ENCODE peak calls at places on chromosomes 12 and 14, in eight cellular contexts. One of them, this sample, is unnamed.

GRCh38 chr12:119020377-119021360 is 39.3 kb downstream of the SRRM4 start:
- DNase-seq in GM12878: no peak
- DNase-seq in PC-9: peak; percentile 25
- DNase-seq in endothelial cell of umbilical vein: no peak
- DNase-seq in PC-3: peak; percentile 53
- DNase-seq in mammary epithelial cell: no peak
- DNase-seq in MM.1S: no peak
- DNase-seq in fibroblast of lung: no peak
- DNase-seq in this sample: peak; percentile 62

GRCh38 chr12:79233341-79233761 is 368.8 kb downstream of the SYT1 start:
- DNase-seq in PC-3: no peak
- DNase-seq in fibroblast of lung: no peak
- DNase-seq in PC-9: no peak
- DNase-seq in GM12878: peak; percentile 7
- DNase-seq in endothelial cell of umbilical vein: peak; percentile 2
- DNase-seq in mammary epithelial cell: no peak
- DNase-seq in MM.1S: peak; percentile 66
- DNase-seq in this sample: peak; percentile 39

GRCh38 chr12:10363922-10364838 is 25.7 kb downstream of the KLRK1 start:
- DNase-seq in PC-9: peak; percentile 48
- DNase-seq in PC-3: peak; percentile 40
- DNase-seq in mammary epithelial cell: peak; percentile 74
- DNase-seq in fibroblast of lung: peak; percentile 65
- DNase-seq in endothelial cell of umbilical vein: peak; percentile 77
- DNase-seq in MM.1S: peak; percentile 51
- DNase-seq in GM12878: peak; percentile 84
- DNase-seq in this sample: peak; percentile 48

GRCh38 chr12:91053951-91054715 is 3.7 kb downstream of the KERA start:
- DNase-seq in PC-9: peak; percentile 13
- DNase-seq in mammary epithelial cell: no peak
- DNase-seq in PC-3: peak; percentile 35
- DNase-seq in GM12878: no peak
- DNase-seq in MM.1S: no peak
- DNase-seq in endothelial cell of umbilical vein: peak; percentile 94
- DNase-seq in fibroblast of lung: peak; percentile 91
- DNase-seq in this sample: no peak

GRCh38 chr12:39606712-39607423 is 12.7 kb downstream of the ABCD2 start:
- DNase-seq in PC-3: peak; percentile 22
- DNase-seq in PC-9: no peak
- DNase-seq in GM12878: no peak
- DNase-seq in MM.1S: no peak
- DNase-seq in fibroblast of lung: no peak
- DNase-seq in endothelial cell of umbilical vein: no peak
- DNase-seq in mammary epithelial cell: no peak
- DNase-seq in this sample: no peak

GRCh38 chr12:88113871-88114270 is 28.0 kb downstream of the CEP290 start:
- DNase-seq in mammary epithelial cell: peak; percentile 6
- DNase-seq in endothelial cell of umbilical vein: no peak
- DNase-seq in MM.1S: no peak
- DNase-seq in GM12878: no peak
- DNase-seq in PC-3: peak; percentile 20
- DNase-seq in PC-9: no peak
- DNase-seq in fibroblast of lung: peak; percentile 31
- DNase-seq in this sample: no peak

GRCh38 chr12:132356686-132357622 is 27.6 kb upstream of the GALNT9 start:
- DNase-seq in PC-3: peak; percentile 85
- DNase-seq in fibroblast of lung: peak; percentile 50
- DNase-seq in PC-9: peak; percentile 76
- DNase-seq in MM.1S: no peak
- DNase-seq in GM12878: no peak
- DNase-seq in mammary epithelial cell: peak; percentile 29
- DNase-seq in endothelial cell of umbilical vein: peak; percentile 51
- DNase-seq in this sample: peak; percentile 90

GRCh38 chr12:97148941-97149559 is 242.0 kb downstream of the NEDD1 start:
- DNase-seq in PC-9: peak; percentile 41
- DNase-seq in endothelial cell of umbilical vein: peak; percentile 31
- DNase-seq in MM.1S: peak; percentile 61
- DNase-seq in PC-3: peak; percentile 60
- DNase-seq in GM12878: no peak
- DNase-seq in fibroblast of lung: peak; percentile 16
- DNase-seq in mammary epithelial cell: peak; percentile 26
- DNase-seq in this sample: peak; percentile 64

GRCh38 chr12:56220611-56221232 is 1.0 kb downstream of the RNF41 start:
- DNase-seq in MM.1S: peak; percentile 45
- DNase-seq in PC-9: no peak
- DNase-seq in mammary epithelial cell: peak; percentile 36
- DNase-seq in GM12878: peak; percentile 30
- DNase-seq in endothelial cell of umbilical vein: peak; percentile 51
- DNase-seq in PC-3: peak; percentile 33
- DNase-seq in fibroblast of lung: peak; percentile 57
- DNase-seq in this sample: no peak

GRCh38 chr12:115010324-115010995 is 326.5 kb upstream of the TBX3 start:
- DNase-seq in mammary epithelial cell: peak; percentile 73
- DNase-seq in GM12878: no peak
- DNase-seq in fibroblast of lung: no peak
- DNase-seq in MM.1S: no peak
- DNase-seq in PC-9: no peak
- DNase-seq in endothelial cell of umbilical vein: no peak
- DNase-seq in PC-3: peak; percentile 91
- DNase-seq in this sample: no peak

GRCh38 chr12:24359418-24359817 is 409.9 kb upstream of the SOX5 start:
- DNase-seq in PC-3: no peak
- DNase-seq in fibroblast of lung: peak; percentile 38
- DNase-seq in GM12878: no peak
- DNase-seq in mammary epithelial cell: no peak
- DNase-seq in PC-9: no peak
- DNase-seq in endothelial cell of umbilical vein: no peak
- DNase-seq in MM.1S: no peak
- DNase-seq in this sample: no peak

GRCh38 chr12:59239993-59240392 is 319.7 kb upstream of the LRIG3 start:
- DNase-seq in MM.1S: no peak
- DNase-seq in fibroblast of lung: no peak
- DNase-seq in PC-9: no peak
- DNase-seq in PC-3: no peak
- DNase-seq in endothelial cell of umbilical vein: no peak
- DNase-seq in GM12878: no peak
- DNase-seq in mammary epithelial cell: no peak
- DNase-seq in this sample: no peak

GRCh38 chr14:89061696-89062095 is 237.2 kb downstream of the TTC8 start:
- DNase-seq in MM.1S: no peak
- DNase-seq in mammary epithelial cell: no peak
- DNase-seq in PC-9: no peak
- DNase-seq in PC-3: no peak
- DNase-seq in GM12878: no peak
- DNase-seq in fibroblast of lung: no peak
- DNase-seq in endothelial cell of umbilical vein: no peak
- DNase-seq in this sample: no peak

GRCh38 chr14:48417715-48418500 is 742.5 kb upstream of the MDGA2 start:
- DNase-seq in GM12878: no peak
- DNase-seq in PC-9: no peak
- DNase-seq in PC-3: no peak
- DNase-seq in mammary epithelial cell: no peak
- DNase-seq in MM.1S: no peak
- DNase-seq in endothelial cell of umbilical vein: no peak
- DNase-seq in fibroblast of lung: no peak
- DNase-seq in this sample: no peak

GRCh38 chr14:37202265-37202664 is 4.5 kb downstream of the MIPOL1 start:
- DNase-seq in MM.1S: no peak
- DNase-seq in PC-3: peak; percentile 89
- DNase-seq in GM12878: no peak
- DNase-seq in endothelial cell of umbilical vein: peak; percentile 36
- DNase-seq in PC-9: no peak
- DNase-seq in fibroblast of lung: peak; percentile 8
- DNase-seq in mammary epithelial cell: peak; percentile 75
- DNase-seq in this sample: no peak

GRCh38 chr12:13278249-13278787 is 81.8 kb downstream of the EMP1 start:
- DNase-seq in MM.1S: peak; percentile 65
- DNase-seq in fibroblast of lung: peak; percentile 65
- DNase-seq in GM12878: no peak
- DNase-seq in endothelial cell of umbilical vein: peak; percentile 72
- DNase-seq in PC-9: peak; percentile 82
- DNase-seq in PC-3: peak; percentile 69
- DNase-seq in mammary epithelial cell: peak; percentile 45
- DNase-seq in this sample: peak; percentile 74

GRCh38 chr12:124616394-124617343 is 49.3 kb upstream of the NCOR2 start:
- DNase-seq in PC-9: no peak
- DNase-seq in mammary epithelial cell: no peak
- DNase-seq in PC-3: no peak
- DNase-seq in fibroblast of lung: no peak
- DNase-seq in MM.1S: no peak
- DNase-seq in GM12878: no peak
- DNase-seq in endothelial cell of umbilical vein: no peak
- DNase-seq in this sample: no peak

DNA sequence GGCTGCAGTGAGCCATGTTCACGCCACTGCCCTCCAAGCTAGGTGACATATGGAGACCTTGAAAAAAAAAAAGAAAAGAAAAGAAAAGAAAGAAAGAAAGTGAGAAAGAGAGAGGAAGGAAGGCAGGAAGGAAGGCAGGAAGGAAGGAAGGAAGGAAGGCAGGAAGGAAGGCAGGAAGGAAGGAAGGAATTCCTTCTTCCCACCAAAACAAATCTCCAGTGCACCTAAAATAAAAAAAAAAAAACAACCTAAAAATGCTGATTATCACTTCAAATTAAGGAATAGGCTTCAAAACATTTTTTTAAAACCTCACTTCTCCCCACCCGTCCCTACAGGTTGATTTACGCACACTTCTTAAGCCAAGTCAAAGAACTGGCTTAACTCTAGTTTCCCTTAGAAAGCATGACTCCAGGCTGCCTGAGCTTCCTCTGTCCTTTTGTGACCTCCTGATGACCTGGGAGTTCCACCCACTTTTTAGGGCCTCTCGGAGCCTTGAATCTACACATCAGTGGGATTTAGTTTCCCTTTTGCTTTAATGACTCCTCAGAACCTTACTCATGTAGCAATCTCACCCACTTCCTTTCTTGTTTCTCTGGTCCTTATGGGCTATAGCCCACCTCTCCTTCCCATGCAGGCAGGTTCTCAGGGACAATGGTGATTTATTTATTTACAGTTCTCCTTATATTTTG is 18.6 kb downstream of the DUSP6 start:
- DNase-seq in endothelial cell of umbilical vein: no peak
- DNase-seq in MM.1S: peak; percentile 86
- DNase-seq in mammary epithelial cell: no peak
- DNase-seq in PC-3: no peak
- DNase-seq in fibroblast of lung: no peak
- DNase-seq in PC-9: no peak
- DNase-seq in GM12878: no peak
- DNase-seq in this sample: peak; percentile 85
- H3K4me3 ChIP-seq in endothelial cell of umbilical vein: no peak overlapping the region
- H3K4me3 ChIP-seq in MM.1S: peak overlapping the region; percentile 0
- H3K4me3 ChIP-seq in mammary epithelial cell: no peak overlapping the region
- H3K4me3 ChIP-seq in PC-3: no peak overlapping the region
- H3K4me3 ChIP-seq in fibroblast of lung: no peak overlapping the region
- H3K4me3 ChIP-seq in PC-9: no peak overlapping the region
- H3K4me3 ChIP-seq in GM12878: no peak overlapping the region
- H3K4me3 ChIP-seq in this sample: no peak overlapping the region

DNA sequence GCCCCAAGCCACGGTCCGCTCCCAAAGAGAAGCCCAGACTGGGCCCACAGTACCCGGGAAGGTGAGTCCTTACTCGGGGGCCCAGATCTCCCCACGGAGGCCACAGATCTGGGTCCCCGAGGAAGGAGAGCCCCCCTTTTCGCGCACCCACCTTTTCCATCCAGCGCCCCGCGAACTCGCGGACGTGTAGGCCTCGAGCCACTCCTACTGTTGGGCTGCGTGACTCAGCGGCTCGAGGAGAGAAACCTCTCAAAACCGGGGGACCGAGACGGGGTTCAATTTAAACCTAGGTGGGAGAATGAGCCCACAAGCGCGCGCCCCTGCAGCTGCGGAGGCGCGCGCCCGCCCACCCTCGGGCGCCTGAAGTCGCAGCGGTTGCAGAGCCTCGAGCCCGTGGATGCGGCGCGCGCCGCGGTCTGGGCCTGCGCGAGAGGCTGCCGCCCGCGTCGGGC is 6.3 kb downstream of the SIX6 start:
- DNase-seq in GM12878: no peak
- DNase-seq in PC-3: no peak
- DNase-seq in MM.1S: no peak
- DNase-seq in mammary epithelial cell: no peak
- DNase-seq in fibroblast of lung: no peak
- DNase-seq in endothelial cell of umbilical vein: no peak
- DNase-seq in PC-9: no peak
- DNase-seq in this sample: no peak
- TF ChIP-seq EZH2 in GM12878: no peak
- TF ChIP-seq EZH2 in PC-3: no peak
- TF ChIP-seq EZH2 in MM.1S: no peak
- TF ChIP-seq EZH2 in mammary epithelial cell: no peak
- TF ChIP-seq EZH2 in fibroblast of lung: no peak
- TF ChIP-seq EZH2 in endothelial cell of umbilical vein: no peak
- TF ChIP-seq EZH2 in PC-9: no peak
- TF ChIP-seq EZH2 in this sample: no peak

GRCh38 chr14:104564744-104565679 is 14.6 kb upstream of the C14orf180 start:
- DNase-seq in PC-9: no peak
- DNase-seq in PC-3: no peak
- DNase-seq in endothelial cell of umbilical vein: no peak
- DNase-seq in mammary epithelial cell: no peak
- DNase-seq in MM.1S: no peak
- DNase-seq in fibroblast of lung: no peak
- DNase-seq in GM12878: no peak
- DNase-seq in this sample: no peak

GRCh38 chr14:104563191-104563741 is 16.3 kb upstream of the C14orf180 start:
- DNase-seq in endothelial cell of umbilical vein: no peak
- DNase-seq in PC-9: no peak
- DNase-seq in mammary epithelial cell: no peak
- DNase-seq in GM12878: no peak
- DNase-seq in PC-3: no peak
- DNase-seq in fibroblast of lung: no peak
- DNase-seq in MM.1S: no peak
- DNase-seq in this sample: no peak

GRCh38 chr14:104562606-104563005 is 17.0 kb upstream of the C14orf180 start:
- DNase-seq in GM12878: no peak
- DNase-seq in endothelial cell of umbilical vein: no peak
- DNase-seq in MM.1S: no peak
- DNase-seq in PC-3: no peak
- DNase-seq in fibroblast of lung: no peak
- DNase-seq in mammary epithelial cell: no peak
- DNase-seq in PC-9: no peak
- DNase-seq in this sample: no peak

GRCh38 chr14:104561661-104562495 is 17.7 kb upstream of the C14orf180 start:
- DNase-seq in endothelial cell of umbilical vein: no peak
- DNase-seq in PC-9: no peak
- DNase-seq in fibroblast of lung: no peak
- DNase-seq in PC-3: no peak
- DNase-seq in GM12878: no peak
- DNase-seq in mammary epithelial cell: no peak
- DNase-seq in MM.1S: no peak
- DNase-seq in this sample: no peak

GRCh38 chr14:104563742-104564615 is 15.6 kb upstream of the C14orf180 start:
- DNase-seq in mammary epithelial cell: peak; percentile 33
- DNase-seq in endothelial cell of umbilical vein: peak; percentile 62
- DNase-seq in MM.1S: no peak
- DNase-seq in PC-9: peak; percentile 62
- DNase-seq in GM12878: no peak
- DNase-seq in PC-3: peak; percentile 73
- DNase-seq in fibroblast of lung: peak; percentile 39
- DNase-seq in this sample: peak; percentile 56
- H3K4me1 ChIP-seq in mammary epithelial cell: no peaks in the 10 kb centered on the region
- H3K4me1 ChIP-seq in endothelial cell of umbilical vein: no peaks in the 10 kb centered on the region
- H3K4me1 ChIP-seq in MM.1S: no peaks in the 10 kb centered on the region
- H3K4me1 ChIP-seq in PC-9: no peaks in the 10 kb centered on the region
- H3K4me1 ChIP-seq in GM12878: no peaks in the 10 kb centered on the region
- H3K4me1 ChIP-seq in PC-3: no peaks in the 10 kb centered on the region
- H3K4me1 ChIP-seq in fibroblast of lung: no peaks in the 10 kb centered on the region
- H3K4me1 ChIP-seq in this sample: no peaks in the 10 kb centered on the region

GRCh38 chr12:11765817-11766794 is 116.6 kb downstream of the ETV6 start:
- DNase-seq in PC-9: no peak
- DNase-seq in fibroblast of lung: peak; percentile 79
- DNase-seq in PC-3: no peak
- DNase-seq in mammary epithelial cell: peak; percentile 29
- DNase-seq in MM.1S: peak; percentile 80
- DNase-seq in endothelial cell of umbilical vein: peak; percentile 78
- DNase-seq in GM12878: peak; percentile 92
- DNase-seq in this sample: peak; percentile 94
- H3K4me3 ChIP-seq in PC-9: no peak overlapping the region
- H3K4me3 ChIP-seq in fibroblast of lung: no peak overlapping the region
- H3K4me3 ChIP-seq in PC-3: no peak overlapping the region
- H3K4me3 ChIP-seq in mammary epithelial cell: no peak overlapping the region
- H3K4me3 ChIP-seq in MM.1S: peak overlapping the region; percentile 23
- H3K4me3 ChIP-seq in endothelial cell of umbilical vein: no peak overlapping the region
- H3K4me3 ChIP-seq in GM12878: peak overlapping the region; percentile 11
- H3K4me3 ChIP-seq in this sample: peak overlapping the region; percentile 24

This sample was measured in A673.